ENCODE peak calls at places on chromosomes 7 and 10, in four cellular contexts. One of them, this sample, is unnamed.

GRCh38 chr7:30884881-30885280 is 26.8 kb upstream of the AQP1 start:
- DNase-seq in neural progenitor cell: no peak
- DNase-seq in ascending aorta: no peak
- DNase-seq in gastrocnemius medialis: no peak
- DNase-seq in this sample: no peak

GRCh38 chr7:8938036-8938435 is 504.6 kb downstream of the NXPH1 start:
- DNase-seq in gastrocnemius medialis: no peak
- DNase-seq in ascending aorta: no peak
- DNase-seq in neural progenitor cell: peak
- DNase-seq in this sample: no peak

GRCh38 chr10:86667421-86668181 is 710 bp upstream of the LDB3 start:
- DNase-seq in gastrocnemius medialis: peak
- DNase-seq in ascending aorta: no peak
- DNase-seq in neural progenitor cell: no peak
- DNase-seq in this sample: no peak

GRCh38 chr7:152050547-152050971 is 25.1 kb downstream of the GALNT11 start:
- DNase-seq in gastrocnemius medialis: no peak
- DNase-seq in neural progenitor cell: no peak
- DNase-seq in ascending aorta: no peak
- DNase-seq in this sample: no peak

GRCh38 chr10:30073045-30073766 is 13.8 kb upstream of the JCAD start:
- DNase-seq in ascending aorta: no peak
- DNase-seq in neural progenitor cell: no peak
- DNase-seq in gastrocnemius medialis: no peak
- DNase-seq in this sample: no peak

GRCh38 chr10:96401036-96401435 is 42.2 kb upstream of the OPALIN start:
- DNase-seq in neural progenitor cell: peak
- DNase-seq in gastrocnemius medialis: no peak
- DNase-seq in ascending aorta: no peak
- DNase-seq in this sample: no peak

GRCh38 chr10:4427524-4427923 is 398.5 kb upstream of the AKR1E2 start:
- DNase-seq in neural progenitor cell: no peak
- DNase-seq in ascending aorta: no peak
- DNase-seq in gastrocnemius medialis: no peak
- DNase-seq in this sample: no peak

GRCh38 chr7:142385528-142386340 is 127.9 kb upstream of the PRSS58 start:
- DNase-seq in ascending aorta: no peak
- DNase-seq in neural progenitor cell: peak
- DNase-seq in gastrocnemius medialis: peak
- DNase-seq in this sample: no peak

GRCh38 chr7:94393251-94393758 is 1.4 kb upstream of the COL1A2 start:
- DNase-seq in gastrocnemius medialis: no peak
- DNase-seq in neural progenitor cell: peak
- DNase-seq in ascending aorta: no peak
- DNase-seq in this sample: no peak

GRCh38 chr10:127186846-127187245 is 9.5 kb downstream of the INSYN2A start:
- DNase-seq in ascending aorta: no peak
- DNase-seq in neural progenitor cell: no peak
- DNase-seq in gastrocnemius medialis: no peak
- DNase-seq in this sample: no peak

GRCh38 chr7:99394188-99394502 is 14.3 kb downstream of the PDAP1 start:
- DNase-seq in ascending aorta: no peak
- DNase-seq in gastrocnemius medialis: no peak
- DNase-seq in neural progenitor cell: no peak
- DNase-seq in this sample: no peak

GRCh38 chr7:99395616-99396327 is 12.6 kb downstream of the PDAP1 start:
- DNase-seq in neural progenitor cell: no peak
- DNase-seq in gastrocnemius medialis: no peak
- DNase-seq in ascending aorta: no peak
- DNase-seq in this sample: no peak

GRCh38 chr7:99392046-99392445 is 16.4 kb downstream of the PDAP1 start:
- DNase-seq in gastrocnemius medialis: no peak
- DNase-seq in ascending aorta: no peak
- DNase-seq in neural progenitor cell: no peak
- DNase-seq in this sample: peak

GRCh38 chr7:99392659-99393362 is 15.6 kb downstream of the PDAP1 start:
- DNase-seq in neural progenitor cell: peak
- DNase-seq in ascending aorta: no peak
- DNase-seq in gastrocnemius medialis: peak
- DNase-seq in this sample: peak

DNA sequence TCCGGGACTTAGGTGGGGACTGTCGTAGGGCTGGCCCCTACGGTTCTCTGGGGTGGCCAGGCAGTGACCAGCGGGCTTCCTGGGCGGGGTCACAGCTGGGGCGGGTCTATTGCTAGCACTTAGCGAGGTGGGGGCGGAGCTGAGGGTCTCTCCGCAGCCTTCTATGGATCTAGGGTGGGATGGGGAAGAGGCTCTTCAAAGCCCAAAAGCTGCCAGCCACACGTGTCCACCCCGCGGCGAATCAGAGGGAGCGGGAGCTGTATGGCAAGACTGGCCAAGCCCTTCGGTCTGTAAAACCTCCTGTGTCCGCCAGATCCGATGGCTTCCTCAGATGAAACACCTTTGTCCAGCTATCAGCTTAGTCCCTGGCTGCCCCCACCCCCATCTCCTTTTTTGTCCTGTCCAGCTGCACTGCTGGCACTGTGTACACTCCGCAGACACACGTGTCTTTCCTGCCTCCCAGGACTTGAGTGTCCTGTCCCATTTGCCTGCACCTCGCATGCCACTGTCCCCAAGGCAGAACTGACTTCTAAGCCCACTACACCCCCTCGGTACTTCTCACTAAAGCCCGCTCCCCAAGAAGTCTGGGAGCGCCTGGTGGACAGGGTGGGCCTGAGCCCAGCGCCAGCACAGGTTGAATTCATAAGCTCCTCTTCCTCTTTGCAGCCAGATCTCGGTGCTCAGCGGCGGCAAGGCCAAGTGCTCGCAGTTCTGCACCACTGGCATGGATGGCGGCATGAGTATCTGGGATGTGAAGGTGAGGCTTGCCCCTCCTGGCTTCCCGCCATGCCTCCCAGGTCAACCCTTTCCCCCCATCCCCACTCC is 14.8 kb downstream of the PDAP1 start:
- DNase-seq in neural progenitor cell: peak
- DNase-seq in gastrocnemius medialis: no peak
- DNase-seq in ascending aorta: no peak
- DNase-seq in this sample: peak
- H3K4me3 ChIP-seq in neural progenitor cell: peak
- H3K4me3 ChIP-seq in gastrocnemius medialis: peak
- H3K4me3 ChIP-seq in ascending aorta: peak
- H3K4me3 ChIP-seq in this sample: peak

GRCh38 chr10:76334306-76334705 is 902.9 kb downstream of the LRMDA start:
- DNase-seq in gastrocnemius medialis: no peak
- DNase-seq in ascending aorta: no peak
- DNase-seq in neural progenitor cell: no peak
- DNase-seq in this sample: no peak

GRCh38 chr10:76331742-76332141 is 900.3 kb downstream of the LRMDA start:
- DNase-seq in neural progenitor cell: no peak
- DNase-seq in gastrocnemius medialis: no peak
- DNase-seq in ascending aorta: no peak
- DNase-seq in this sample: no peak

GRCh38 chr10:76333801-76334200 is 902.4 kb downstream of the LRMDA start:
- DNase-seq in gastrocnemius medialis: no peak
- DNase-seq in neural progenitor cell: peak
- DNase-seq in ascending aorta: no peak
- DNase-seq in this sample: no peak

GRCh38 chr10:76336213-76336963 is 905.0 kb downstream of the LRMDA start:
- DNase-seq in neural progenitor cell: no peak
- DNase-seq in ascending aorta: no peak
- DNase-seq in gastrocnemius medialis: no peak
- DNase-seq in this sample: no peak

GRCh38 chr10:76333331-76333730 is 901.9 kb downstream of the LRMDA start:
- DNase-seq in gastrocnemius medialis: no peak
- DNase-seq in neural progenitor cell: no peak
- DNase-seq in ascending aorta: no peak
- DNase-seq in this sample: no peak
- H3K27ac ChIP-seq in gastrocnemius medialis: no peak
- H3K27ac ChIP-seq in neural progenitor cell: no peak
- H3K27ac ChIP-seq in ascending aorta: no peak
- H3K27ac ChIP-seq in this sample: no peak

GRCh38 chr7:155510975-155511595 is 35.3 kb downstream of the CNPY1 start:
- DNase-seq in gastrocnemius medialis: no peak
- DNase-seq in ascending aorta: no peak
- DNase-seq in neural progenitor cell: peak
- DNase-seq in this sample: no peak

GRCh38 chr7:155506854-155507337 is 39.5 kb downstream of the CNPY1 start:
- DNase-seq in neural progenitor cell: peak
- DNase-seq in ascending aorta: no peak
- DNase-seq in gastrocnemius medialis: no peak
- DNase-seq in this sample: no peak

GRCh38 chr7:155508372-155509024 is 37.9 kb downstream of the CNPY1 start:
- DNase-seq in ascending aorta: no peak
- DNase-seq in neural progenitor cell: no peak
- DNase-seq in gastrocnemius medialis: no peak
- DNase-seq in this sample: no peak

GRCh38 chr7:155509725-155510551 is 36.4 kb downstream of the CNPY1 start:
- DNase-seq in gastrocnemius medialis: no peak
- DNase-seq in ascending aorta: no peak
- DNase-seq in neural progenitor cell: peak
- DNase-seq in this sample: no peak

DNA sequence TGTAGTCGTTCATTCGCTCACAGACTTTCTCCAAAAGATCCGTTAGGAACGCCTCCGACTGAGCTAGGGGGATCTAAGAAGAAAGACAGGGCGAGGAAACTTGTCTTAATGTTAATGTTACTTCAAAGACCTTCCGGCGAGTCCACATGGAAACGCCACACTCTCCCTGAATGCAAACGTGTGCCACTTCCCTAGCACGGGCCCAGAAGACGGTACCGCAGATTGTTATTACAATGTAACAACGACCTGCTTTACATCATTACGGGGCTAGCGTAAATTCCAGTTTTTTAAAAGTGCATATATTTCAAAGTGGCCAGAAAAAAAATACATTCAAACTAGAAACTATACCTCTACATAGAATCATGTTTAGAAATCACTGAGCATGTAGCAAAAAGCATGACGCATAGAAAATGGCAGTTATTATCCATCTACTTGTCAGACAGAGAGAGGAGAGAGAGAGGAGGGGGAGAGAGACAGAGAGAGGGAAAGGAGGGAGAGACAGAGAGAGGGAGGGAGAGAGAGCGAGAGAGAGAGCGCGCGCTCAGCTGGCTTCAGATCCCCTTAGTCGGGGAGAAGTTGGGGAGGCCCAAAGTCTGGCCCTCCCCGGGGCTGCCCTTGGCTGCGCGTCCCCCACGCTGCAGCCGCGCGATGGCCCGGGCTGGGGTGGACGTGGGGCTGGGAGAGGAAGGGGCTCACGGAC is 37.2 kb downstream of the CNPY1 start:
- DNase-seq in gastrocnemius medialis: no peak
- DNase-seq in neural progenitor cell: peak
- DNase-seq in ascending aorta: no peak
- DNase-seq in this sample: no peak
- H3K4me3 ChIP-seq in gastrocnemius medialis: no peak
- H3K4me3 ChIP-seq in neural progenitor cell: peak
- H3K4me3 ChIP-seq in ascending aorta: no peak
- H3K4me3 ChIP-seq in this sample: no peak

GRCh38 chr10:49264177-49264677 is 34.7 kb upstream of the C10orf71 start:
- DNase-seq in ascending aorta: no peak
- DNase-seq in gastrocnemius medialis: no peak
- DNase-seq in neural progenitor cell: no peak
- DNase-seq in this sample: no peak
- H3K27ac ChIP-seq in ascending aorta: no peak
- H3K27ac ChIP-seq in gastrocnemius medialis: no peak
- H3K27ac ChIP-seq in neural progenitor cell: no peak
- H3K27ac ChIP-seq in this sample: no peak

GRCh38 chr7:101986335-101986734 is 168.9 kb downstream of the CUX1 start:
- DNase-seq in gastrocnemius medialis: peak
- DNase-seq in neural progenitor cell: peak
- DNase-seq in ascending aorta: no peak
- DNase-seq in this sample: no peak
- H3K4me3 ChIP-seq in gastrocnemius medialis: no peak
- H3K4me3 ChIP-seq in neural progenitor cell: peak
- H3K4me3 ChIP-seq in ascending aorta: no peak
- H3K4me3 ChIP-seq in this sample: no peak

GRCh38 chr10:43782814-43783213 is 134.1 kb upstream of the ZNF32 start:
- DNase-seq in neural progenitor cell: no peak
- DNase-seq in gastrocnemius medialis: no peak
- DNase-seq in ascending aorta: no peak
- DNase-seq in this sample: no peak
- H3K27ac ChIP-seq in neural progenitor cell: no peak
- H3K27ac ChIP-seq in gastrocnemius medialis: no peak
- H3K27ac ChIP-seq in ascending aorta: no peak
- H3K27ac ChIP-seq in this sample: no peak

DNA sequence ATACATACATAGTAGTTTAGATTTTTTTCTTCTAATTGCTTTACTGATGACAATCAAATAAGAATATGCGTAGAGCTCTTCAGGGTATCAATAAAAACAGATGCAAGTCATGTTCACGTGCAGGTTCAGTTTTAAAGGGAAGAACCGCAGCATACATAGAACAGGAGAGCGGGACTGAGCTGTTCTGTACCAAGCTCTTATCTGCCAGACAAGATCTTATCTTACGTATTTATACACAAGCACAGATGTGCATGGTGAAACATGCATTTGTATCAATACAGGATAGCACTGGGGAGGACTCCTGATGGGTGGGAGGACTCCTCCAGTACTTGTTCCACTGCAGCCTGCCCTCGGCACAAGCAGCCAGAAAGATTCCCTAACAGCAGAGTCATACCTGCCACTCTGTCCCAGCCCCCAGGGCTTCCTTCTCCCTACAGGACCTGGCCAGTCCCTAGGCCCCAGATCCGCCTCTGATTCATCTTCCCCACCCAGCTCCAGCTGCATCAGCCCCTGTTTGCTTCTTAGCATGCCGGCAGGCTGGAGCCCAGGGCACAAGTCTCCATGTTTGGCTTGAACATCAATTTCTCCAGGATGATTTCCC is 13.2 kb upstream of the PRKCQ start:
- DNase-seq in ascending aorta: no peak
- DNase-seq in neural progenitor cell: no peak
- DNase-seq in gastrocnemius medialis: no peak
- DNase-seq in this sample: no peak
- H3K4me3 ChIP-seq in ascending aorta: no peak
- H3K4me3 ChIP-seq in neural progenitor cell: no peak
- H3K4me3 ChIP-seq in gastrocnemius medialis: no peak
- H3K4me3 ChIP-seq in this sample: no peak

GRCh38 chr10:50645241-50645640 is 21.5 kb upstream of the SGMS1 start:
- DNase-seq in ascending aorta: no peak
- DNase-seq in gastrocnemius medialis: no peak
- DNase-seq in neural progenitor cell: no peak
- DNase-seq in this sample: no peak
- H3K27ac ChIP-seq in ascending aorta: no peak
- H3K27ac ChIP-seq in gastrocnemius medialis: no peak
- H3K27ac ChIP-seq in neural progenitor cell: no peak
- H3K27ac ChIP-seq in this sample: no peak

GRCh38 chr7:128409435-128410091 is at the start of gene IMPDH1:
- DNase-seq in neural progenitor cell: peak
- DNase-seq in gastrocnemius medialis: peak
- DNase-seq in ascending aorta: peak
- DNase-seq in this sample: peak

GRCh38 chr7:128407751-128408708 is 1.8 kb downstream of the IMPDH1 start:
- DNase-seq in ascending aorta: no peak
- DNase-seq in neural progenitor cell: peak
- DNase-seq in gastrocnemius medialis: no peak
- DNase-seq in this sample: no peak

GRCh38 chr7:128410092-128410665 is 397 bp upstream of the IMPDH1 start:
- DNase-seq in gastrocnemius medialis: no peak
- DNase-seq in neural progenitor cell: peak
- DNase-seq in ascending aorta: no peak
- DNase-seq in this sample: no peak

GRCh38 chr7:128406986-128407589 is 2.7 kb downstream of the IMPDH1 start:
- DNase-seq in neural progenitor cell: no peak
- DNase-seq in ascending aorta: no peak
- DNase-seq in gastrocnemius medialis: no peak
- DNase-seq in this sample: no peak

GRCh38 chr7:128408709-128409434 is 910 bp downstream of the IMPDH1 start:
- DNase-seq in neural progenitor cell: peak
- DNase-seq in gastrocnemius medialis: no peak
- DNase-seq in ascending aorta: no peak
- DNase-seq in this sample: no peak
- H3K4me3 ChIP-seq in neural progenitor cell: peak
- H3K4me3 ChIP-seq in gastrocnemius medialis: peak
- H3K4me3 ChIP-seq in ascending aorta: peak
- H3K4me3 ChIP-seq in this sample: peak